ENCODE peak calls at places on chromosomes 11 and 22, in seven cellular contexts. Z is IMR-90, M is H9, B is H1, V is mesenchymal stem cell, C is mesendoderm, I is trophoblast cell. Q is an unnamed sample.

GRCh38 chr11:83847635-83848034 is 561.5 kb upstream of the CCDC90B start:
- DNase-seq in C (no peak), B (no peak), V (no peak), Z (no peak), M (no peak), I (no peak), Q (no peak)

GRCh38 chr11:68373810-68374501 is 61.6 kb downstream of the LRP5 start:
- DNase-seq in Z (peak; percentile 15), C (no peak), V (peak; percentile 72), M (no peak), I (no peak), B (no peak), Q (no peak)

GRCh38 chr11:66106786-66107599 is 36.9 kb downstream of the PACS1 start:
- DNase-seq in B (no peak), C (peak; percentile 60), V (no peak), Z (no peak), I (peak; percentile 26), M (no peak), Q (no peak)

GRCh38 chr11:70541176-70541575 is 142.8 kb downstream of the CTTN start:
- DNase-seq in Z (no peak), B (no peak), C (no peak), V (no peak), M (no peak), I (no peak), Q (no peak)

GRCh38 chr11:10405858-10406592 is 49.0 kb upstream of the AMPD3 start:
- DNase-seq in M (peak; percentile 74), V (peak; percentile 91), Z (peak; percentile 92), I (peak; percentile 77), C (peak; percentile 91), B (no peak), Q (peak; percentile 56)

GRCh38 chr22:20628081-20628939 is 120.9 kb downstream of the MED15 start:
- DNase-seq in M (no peak), V (no peak), B (no peak), I (no peak), C (no peak), Z (no peak), Q (no peak)

GRCh38 chr22:45335021-45335818 is 25.5 kb downstream of the FAM118A start:
- DNase-seq in C (peak; percentile 71), I (no peak), V (no peak), M (peak; percentile 74), B (peak; percentile 52), Z (no peak), Q (no peak)

GRCh38 chr22:27801197-27801615 is 350 bp downstream of the MN1 start:
- DNase-seq in I (no peak), V (peak; percentile 58), M (peak; percentile 61), Z (peak; percentile 41), B (peak; percentile 81), C (peak; percentile 62), Q (peak; percentile 57)

GRCh38 chr22:35330258-35330861 is 30.7 kb downstream of the TOM1 start:
- DNase-seq in V (peak; percentile 94), C (no peak), B (no peak), M (no peak), I (peak; percentile 52), Z (peak; percentile 86), Q (no peak)

GRCh38 chr22:20918663-20919220 is 1.5 kb downstream of the CRKL start:
- DNase-seq in M (no peak), B (no peak), I (no peak), Z (no peak), C (no peak), V (no peak), Q (no peak)

GRCh38 chr11:46363455-46363920 is 16.2 kb downstream of the DGKZ start:
- DNase-seq in I (no peak), Z (peak; percentile 33), M (no peak), C (no peak), B (no peak), V (peak; percentile 62), Q (no peak)

GRCh38 chr11:42524534-42525227 is 787.1 kb upstream of the API5 start:
- DNase-seq in B (peak; percentile 74), M (peak; percentile 81), C (peak; percentile 84), I (peak; percentile 9), Z (no peak), V (peak; percentile 29), Q (peak; percentile 80)

GRCh38 chr22:20296598-20296997 is 23.3 kb downstream of the DGCR6L start:
- DNase-seq in C (no peak), V (no peak), I (no peak), Z (peak; percentile 21), M (no peak), B (no peak), Q (no peak)

GRCh38 chr22:19667872-19668740 is 46.2 kb upstream of the SEPTIN5 start:
- DNase-seq in C (no peak), Z (no peak), B (no peak), M (no peak), I (no peak), V (no peak), Q (no peak)

GRCh38 chr11:129574431-129574830 is 198.8 kb downstream of the BARX2 start:
- DNase-seq in I (no peak), C (no peak), M (no peak), Z (no peak), V (no peak), B (no peak), Q (no peak)

GRCh38 chr11:67275606-67276409 is 9.5 kb downstream of the GRK2 start:
- DNase-seq in C (peak; percentile 27), M (no peak), B (no peak), I (no peak), V (no peak), Z (no peak), Q (no peak)

GRCh38 chr11:10456519-10456918 is 1.5 kb downstream of the AMPD3 start:
- DNase-seq in M (peak; percentile 25), I (no peak), B (no peak), Z (no peak), V (no peak), C (peak; percentile 20), Q (no peak)

GRCh38 chr11:78654071-78654470 is 79.4 kb upstream of the NARS2 start:
- DNase-seq in Z (no peak), B (peak; percentile 31), C (peak; percentile 35), I (no peak), M (no peak), V (no peak), Q (no peak)

GRCh38 chr22:38788417-38788816 is 5.5 kb downstream of the DNAL4 start:
- DNase-seq in I (no peak), M (no peak), Z (peak; percentile 96), B (no peak), V (peak; percentile 96), C (no peak), Q (no peak)

GRCh38 chr11:120618399-120618798 is 106.9 kb downstream of the GRIK4 start:
- DNase-seq in Z (no peak), B (no peak), I (no peak), M (no peak), V (no peak), C (no peak), Q (no peak)

GRCh38 chr11:13339196-13340153 is 61.9 kb downstream of the BMAL1 start:
- DNase-seq in C (no peak), Z (peak; percentile 98), M (no peak), B (no peak), V (peak; percentile 94), I (no peak), Q (no peak)

GRCh38 chr11:135075740-135076139 is 663.7 kb upstream of the B3GAT1 start:
- DNase-seq in B (peak; percentile 98), M (peak; percentile 89), V (peak; percentile 32), Z (peak; percentile 5), I (peak; percentile 93), C (peak; percentile 84), Q (no peak)

GRCh38 chr22:31217890-31218287 is 5.8 kb downstream of the LIMK2 start:
- DNase-seq in Z (no peak), I (no peak), M (no peak), B (no peak), V (no peak), C (no peak), Q (no peak)
- H3K27ac ChIP-seq in Z (no peak overlapping the region), I (no peak overlapping the region), M (no peak overlapping the region), B (no peak overlapping the region), V (peak overlapping the region; percentile 8), C (no peak overlapping the region), Q (peak overlapping the region; percentile 92)

GRCh38 chr11:76263166-76263565 is 56.9 kb upstream of the WNT11 start:
- DNase-seq in C (no peak), V (no peak), M (no peak), I (no peak), Z (no peak), B (no peak), Q (no peak)
- H2BK5ac ChIP-seq in C (no peak overlapping the region), V (no peak overlapping the region), M (no peak overlapping the region), I (no peak overlapping the region), Z (no peak overlapping the region), B (no peak overlapping the region), Q (no peak overlapping the region)

DNA sequence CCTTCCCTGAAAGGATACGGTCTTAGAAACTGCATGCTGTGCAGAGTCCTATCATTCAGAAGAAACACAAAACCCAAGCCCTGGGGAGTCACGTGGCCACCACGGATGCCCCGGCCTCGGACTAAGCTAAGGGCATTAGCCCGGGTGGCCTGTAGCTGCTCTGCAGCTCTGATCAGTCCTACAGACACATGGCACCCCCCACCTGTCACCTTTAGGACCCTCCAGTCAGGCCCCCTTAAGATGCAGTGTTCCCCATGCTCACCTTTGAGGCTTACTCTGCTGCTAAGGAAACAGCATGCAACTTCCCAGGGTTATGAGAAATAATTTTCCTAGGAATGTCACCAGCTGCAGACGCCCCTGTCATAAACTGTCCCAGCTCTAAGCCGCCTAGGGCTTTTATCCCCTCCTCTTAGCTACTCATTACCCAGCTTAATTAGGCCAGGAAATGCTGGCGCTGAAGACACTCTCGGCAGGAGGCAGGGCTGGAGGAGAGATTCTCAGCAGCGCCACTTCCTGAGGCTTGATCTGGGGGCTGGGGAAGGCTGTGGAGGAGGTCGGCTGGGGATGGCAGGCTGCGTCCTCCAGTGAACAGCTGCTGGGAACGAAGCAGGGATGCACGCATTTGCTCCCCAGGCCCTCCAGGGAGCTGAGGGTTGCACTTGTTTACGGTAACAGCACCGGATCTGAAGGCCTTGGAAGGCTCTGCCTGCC is 47.2 kb upstream of the ADA2 start:
- DNase-seq in V (peak; percentile 2), C (peak; percentile 98), B (peak; percentile 71), I (no peak), M (peak; percentile 89), Z (no peak), Q (peak; percentile 83)
- H3K27ac ChIP-seq in V (peak overlapping the region; percentile 25), C (peak overlapping the region; percentile 98), B (peak overlapping the region; percentile 34), I (no peak overlapping the region), M (peak overlapping the region; percentile 91), Z (no peak overlapping the region), Q (peak overlapping the region; percentile 95)

DNA sequence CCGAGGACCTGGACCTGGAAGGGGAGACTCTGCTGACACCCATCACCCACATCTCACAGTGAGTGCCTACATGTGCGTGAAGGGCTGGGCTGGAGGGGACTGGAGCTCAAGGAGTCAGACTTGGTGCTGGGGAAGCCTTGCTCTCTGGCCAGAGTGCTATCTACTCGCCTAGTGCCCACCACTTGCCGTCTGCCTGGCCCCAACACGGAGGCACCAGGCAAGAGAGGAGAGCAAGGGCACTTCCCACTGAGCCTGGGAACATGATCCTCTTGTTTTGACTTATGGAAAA is 37.8 kb downstream of the KCNQ1OT1 start:
- DNase-seq in Z (no peak), B (no peak), M (no peak), C (no peak), V (no peak), I (no peak), Q (no peak)
- H2BK5ac ChIP-seq in Z (no peak overlapping the region), B (no peak overlapping the region), M (no peak overlapping the region), C (no peak overlapping the region), V (no peak overlapping the region), I (no peak overlapping the region), Q (no peak overlapping the region)